ENCODE peak calls at places on chromosome 15, in four cellular contexts. M, S, Z and O are unnamed samples.

GRCh38 chr15:29570121-29570930 is 251.9 kb downstream of the TJP1 start:
- DNase-seq in M (no peak), S (no peak), Z (no peak), O (no peak)

GRCh38 chr15:55564347-55565145 is 23.6 kb downstream of the PYGO1 start:
- DNase-seq in M (no peak), S (no peak), Z (no peak), O (no peak)

GRCh38 chr15:67927501-67928156 is 87.8 kb upstream of the RNU6-1 start:
- DNase-seq in M (no peak), S (peak; percentile 92), Z (no peak), O (no peak)

GRCh38 chr15:69117431-69117841 is 43.0 kb upstream of the GLCE start:
- DNase-seq in M (no peak), S (no peak), Z (no peak), O (no peak)

GRCh38 chr15:57432141-57432701 is 55.9 kb downstream of the CGNL1 start:
- DNase-seq in M (no peak), S (no peak), Z (no peak), O (no peak)

GRCh38 chr15:39227001-39227400 is 353.9 kb upstream of the THBS1 start:
- DNase-seq in M (no peak), S (no peak), Z (no peak), O (no peak)

GRCh38 chr15:83653288-83653638 is 660 bp upstream of the ADAMTSL3 start:
- DNase-seq in M (no peak), S (no peak), Z (no peak), O (no peak)

GRCh38 chr15:74783072-74783807 is 1.4 kb downstream of the CSK start:
- DNase-seq in M (no peak), S (no peak), Z (no peak), O (peak; percentile 36)

GRCh38 chr15:68819451-68820204 is 1.1 kb downstream of the ANP32A start:
- DNase-seq in M (peak; percentile 38), S (no peak), Z (peak; percentile 41), O (no peak)

GRCh38 chr15:72312605-72313447 is 7.1 kb downstream of the CELF6 start:
- DNase-seq in M (peak; percentile 57), S (peak; percentile 60), Z (peak; percentile 59), O (no peak)

GRCh38 chr15:35019401-35020327 is 31.6 kb upstream of the ZNF770 start:
- DNase-seq in M (no peak), S (peak; percentile 36), Z (no peak), O (no peak)

GRCh38 chr15:89649013-89649625 is 6.1 kb downstream of the KIF7 start:
- DNase-seq in M (no peak), S (no peak), Z (no peak), O (no peak)

GRCh38 chr15:70829366-70830166 is 24.4 kb downstream of the LARP6 start:
- DNase-seq in M (no peak), S (no peak), Z (no peak), O (no peak)